ENCODE peak calls at places on chromosome 11, in eight cellular contexts. K is frontal cortex; C is HFFc6; O is stimulated activated CD4-positive, alpha-beta T cell treated with anti-CD3 and anti-CD28 coated beads, TNF-alpha, amount 100 ng/mL, for 4 hours; J is OCI-M1; Z is stromal cell of bone marrow; A is kidney glomerular epithelial cell; D is neural crest cell. L is an unnamed sample.
A peak's percentile ranks its signal among the peaks of the same experiment; 100 is the strongest.

GRCh38 chr11:5600374-5600851 is 4.0 kb downstream of the TRIM6 start:
- DNase-seq in D (peak; percentile 47), Z (peak; percentile 76), C (peak; percentile 25), A (peak; percentile 83), J (peak; percentile 95), K (no peak), O (peak; percentile 20), L (no peak)

GRCh38 chr11:72228229-72228843 is 3.8 kb downstream of the INPPL1 start:
- DNase-seq in O (no peak), D (no peak), Z (no peak), A (no peak), K (no peak), J (no peak), C (no peak), L (no peak)

GRCh38 chr11:3747704-3748103 is 49.6 kb downstream of the NUP98 start:
- DNase-seq in O (no peak), D (no peak), J (no peak), C (peak; percentile 60), A (no peak), Z (peak; percentile 41), K (no peak), L (no peak)

GRCh38 chr11:9639985-9640384 is 23.9 kb upstream of the SWAP70 start:
- DNase-seq in C (no peak), O (no peak), K (no peak), J (peak; percentile 83), Z (no peak), A (no peak), D (no peak), L (no peak)

GRCh38 chr11:17014774-17015638 is 792 bp upstream of the PLEKHA7 start:
- DNase-seq in Z (no peak), K (peak; percentile 41), J (no peak), C (no peak), A (no peak), D (peak; percentile 23), O (no peak), L (no peak)

GRCh38 chr11:43922295-43922648 is 20.2 kb upstream of the C11orf96 start:
- DNase-seq in D (no peak), A (no peak), C (no peak), O (no peak), Z (no peak), J (no peak), K (no peak), L (no peak)

GRCh38 chr11:45920531-45921477 is 1.7 kb upstream of the LARGE2 start:
- DNase-seq in C (no peak), Z (no peak), J (no peak), O (no peak), D (no peak), K (no peak), A (no peak), L (no peak)

GRCh38 chr11:122656631-122657101 is 1.1 kb downstream of the UBASH3B start:
- DNase-seq in Z (no peak), C (peak; percentile 24), O (peak; percentile 24), D (peak; percentile 28), J (no peak), A (peak; percentile 53), K (no peak), L (no peak)

GRCh38 chr11:1831338-1832180 is 3.2 kb upstream of the SYT8 start:
- DNase-seq in A (no peak), D (no peak), C (no peak), K (no peak), Z (no peak), J (no peak), O (no peak), L (no peak)

GRCh38 chr11:33716236-33716635 is 15.6 kb upstream of the C11orf91 start:
- DNase-seq in O (no peak), A (no peak), J (peak; percentile 61), K (no peak), Z (no peak), D (no peak), C (peak; percentile 41), L (no peak)

GRCh38 chr11:6992457-6993431 is 27.4 kb downstream of the ZNF214 start:
- DNase-seq in Z (peak; percentile 54), A (peak; percentile 3), J (no peak), D (no peak), C (peak; percentile 97), K (no peak), O (no peak), L (no peak)

GRCh38 chr11:94786264-94787126 is 18.3 kb downstream of the AMOTL1 start:
- DNase-seq in C (no peak), J (peak; percentile 59), Z (no peak), K (no peak), A (peak; percentile 46), O (no peak), D (no peak), L (no peak)

GRCh38 chr11:69825941-69826340 is 6.7 kb upstream of the FGF3 start:
- DNase-seq in K (no peak), A (no peak), J (no peak), Z (no peak), O (no peak), D (no peak), C (no peak), L (no peak)

GRCh38 chr11:7422544-7423331 is 62.6 kb upstream of the OLFML1 start:
- DNase-seq in J (no peak), A (no peak), O (no peak), K (no peak), Z (no peak), C (no peak), D (no peak), L (no peak)

GRCh38 chr11:11555228-11555627 is 66.6 kb downstream of the GALNT18 start:
- DNase-seq in D (no peak), Z (no peak), C (no peak), K (no peak), O (no peak), A (peak; percentile 52), J (no peak), L (no peak)

GRCh38 chr11:119709638-119710346 is 19.2 kb downstream of the NECTIN1 start:
- DNase-seq in D (peak; percentile 46), O (no peak), K (no peak), C (no peak), Z (peak; percentile 26), A (peak; percentile 17), J (peak; percentile 86), L (no peak)

GRCh38 chr11:33399421-33399820 is 142.2 kb downstream of the HIPK3 start:
- DNase-seq in O (no peak), D (no peak), J (no peak), Z (no peak), C (no peak), K (no peak), A (no peak), L (no peak)

GRCh38 chr11:4577761-4578160 is 3.8 kb upstream of the OR52I2 start:
- DNase-seq in Z (no peak), O (no peak), J (no peak), C (no peak), D (no peak), K (no peak), A (no peak), L (no peak)

GRCh38 chr11:3944198-3944597 is 88.7 kb downstream of the STIM1 start:
- DNase-seq in J (no peak), C (peak; percentile 7), Z (peak; percentile 73), A (no peak), K (no peak), O (no peak), D (no peak), L (no peak)

GRCh38 chr11:79287952-79288351 is 152.9 kb downstream of the TENM4 start:
- DNase-seq in O (no peak), K (no peak), D (no peak), J (peak; percentile 65), A (no peak), Z (no peak), C (no peak), L (no peak)

GRCh38 chr11:64759131-64759721 is 548 bp downstream of the PYGM start:
- DNase-seq in C (no peak), Z (no peak), O (no peak), K (no peak), D (no peak), J (no peak), A (no peak), L (no peak)

GRCh38 chr11:107123022-107123421 is 104.7 kb upstream of the GUCY1A2 start:
- DNase-seq in C (no peak), J (no peak), D (no peak), A (no peak), O (no peak), K (no peak), Z (no peak), L (no peak)

GRCh38 chr11:64611176-64611575 is 20.2 kb downstream of the SLC22A12 start:
- DNase-seq in O (no peak), C (no peak), A (no peak), Z (no peak), J (no peak), D (no peak), K (no peak), L (no peak)

GRCh38 chr11:46278387-46279173 is 1.1 kb downstream of the CREB3L1 start:
- DNase-seq in O (no peak), K (no peak), Z (no peak), J (peak; percentile 66), D (peak; percentile 56), A (no peak), C (peak; percentile 54), L (no peak)

GRCh38 chr11:74739546-74740270 is 8.5 kb upstream of the CHRDL2 start:
- DNase-seq in A (peak; percentile 48), Z (peak; percentile 52), C (peak; percentile 63), D (peak; percentile 48), J (peak; percentile 94), O (no peak), K (peak; percentile 55), L (no peak)

GRCh38 chr11:43511959-43512358 is 153.2 kb downstream of the TTC17 start:
- DNase-seq in D (no peak), K (no peak), Z (no peak), C (no peak), J (no peak), O (no peak), A (no peak), L (no peak)

GRCh38 chr11:16326679-16327297 is 29.6 kb downstream of the SOX6 start:
- DNase-seq in D (no peak), C (peak; percentile 68), Z (no peak), J (peak; percentile 7), K (no peak), A (no peak), O (no peak), L (no peak)

GRCh38 chr11:73991471-73992006 is 8.9 kb upstream of the UCP2 start:
- DNase-seq in Z (no peak), O (no peak), C (no peak), D (no peak), A (no peak), K (no peak), J (no peak), L (no peak)

GRCh38 chr11:113505541-113506375 is 30.6 kb upstream of the DRD2 start:
- DNase-seq in A (peak; percentile 76), K (peak; percentile 56), J (peak; percentile 49), C (no peak), Z (peak; percentile 33), O (no peak), D (peak; percentile 30), L (no peak)

GRCh38 chr11:115693002-115693401 is 188.8 kb upstream of the CADM1 start:
- DNase-seq in D (no peak), O (no peak), A (no peak), Z (no peak), C (no peak), J (no peak), K (no peak), L (no peak)